ENCODE peak calls at places on chromosomes 5 and 9, in seven cellular contexts. Z is HCT116; A is pancreas; O is fibroblast of lung; D is colonic mucosa; X is tibial nerve; N is effector memory CD4-positive, alpha-beta T cell. P is an unnamed sample.

GRCh38 chr5:171122372-171122771 is 186.7 kb upstream of the TLX3 start:
- DNase-seq in N (no peak), D (peak), A (peak), X (no peak), Z (no peak), O (no peak), P (no peak)

GRCh38 chr9:128169925-128170324 is 9.9 kb downstream of the BBLN start:
- DNase-seq in X (no peak), A (no peak), D (no peak), N (no peak), O (no peak), Z (no peak), P (no peak)

GRCh38 chr9:71814226-71814625 is 45.9 kb upstream of the CEMIP2 start:
- DNase-seq in A (no peak), Z (no peak), X (no peak), N (no peak), D (no peak), O (no peak), P (no peak)

GRCh38 chr9:118992813-118993747 is 376.2 kb downstream of the BRINP1 start:
- DNase-seq in A (no peak), D (no peak), N (no peak), X (no peak), Z (no peak), O (peak), P (no peak)

GRCh38 chr9:71704806-71705205 is 63.5 kb downstream of the CEMIP2 start:
- DNase-seq in O (peak), X (no peak), A (no peak), Z (no peak), N (no peak), D (no peak), P (no peak)

GRCh38 chr5:160369990-160370712 is at the start of gene C1QTNF2:
- DNase-seq in O (peak), X (no peak), D (peak), Z (no peak), A (peak), N (no peak), P (no peak)

GRCh38 chr5:160312139-160312959 is at the start of gene CCNJL:
- DNase-seq in N (no peak), D (peak), X (no peak), A (peak), Z (no peak), O (peak), P (no peak)

GRCh38 chr5:36462295-36463021 is 143.9 kb upstream of the SLC1A3 start:
- DNase-seq in O (peak), Z (no peak), A (no peak), N (no peak), X (no peak), D (no peak), P (no peak)

GRCh38 chr5:73796164-73797141 is 170.5 kb downstream of the ARHGEF28 start:
- DNase-seq in D (no peak), A (peak), Z (no peak), N (no peak), X (peak), O (peak), P (no peak)

GRCh38 chr5:150138551-150139265 is 16.9 kb downstream of the PDGFRB start:
- DNase-seq in O (peak), Z (no peak), X (peak), N (no peak), D (no peak), A (no peak), P (no peak)

GRCh38 chr9:92969516-92970466 is 22.5 kb downstream of the FGD3 start:
- DNase-seq in X (no peak), A (no peak), Z (no peak), D (no peak), O (no peak), N (no peak), P (no peak)

GRCh38 chr5:148962200-148962550 is 100.7 kb downstream of the SH3TC2 start:
- DNase-seq in D (no peak), O (no peak), X (no peak), N (no peak), Z (no peak), A (no peak), P (no peak)

GRCh38 chr5:132016721-132017250 is 5.3 kb upstream of the ACSL6 start:
- DNase-seq in A (no peak), D (no peak), O (no peak), Z (no peak), X (no peak), N (no peak), P (no peak)

GRCh38 chr9:113219972-113220371 is 1.1 kb downstream of the FKBP15 start:
- DNase-seq in D (no peak), X (no peak), Z (no peak), N (no peak), A (no peak), O (peak), P (no peak)

GRCh38 chr5:68898961-68899471 is 194.8 kb upstream of the SLC30A5 start:
- DNase-seq in D (no peak), A (no peak), N (no peak), Z (peak), O (peak), X (no peak), P (no peak)

GRCh38 chr9:131382850-131383729 is 10.8 kb upstream of the PRRC2B start:
- DNase-seq in O (peak), A (no peak), X (no peak), N (no peak), Z (no peak), D (no peak), P (no peak)

GRCh38 chr9:93007529-93008058 is 50.9 kb upstream of the SUSD3 start:
- DNase-seq in Z (no peak), D (no peak), N (no peak), O (no peak), X (no peak), A (no peak), P (no peak)

GRCh38 chr5:6861667-6862066 is 148.4 kb downstream of the TENT4A start:
- DNase-seq in N (no peak), D (no peak), Z (no peak), X (no peak), O (no peak), A (no peak), P (no peak)

GRCh38 chr5:82174128-82174918 is 103.8 kb downstream of the RPS23 start:
- DNase-seq in N (no peak), X (no peak), A (peak), D (peak), O (peak), Z (peak), P (peak)

GRCh38 chr5:82348749-82349148 is 70.6 kb upstream of the RPS23 start:
- DNase-seq in Z (no peak), D (no peak), N (no peak), X (no peak), O (peak), A (no peak), P (no peak)

GRCh38 chr5:174177976-174178600 is 132.6 kb downstream of the NSG2 start:
- DNase-seq in N (no peak), A (no peak), O (no peak), Z (no peak), X (no peak), D (no peak), P (no peak)

GRCh38 chr5:59133801-59134261 is 551.0 kb downstream of the RAB3C start:
- DNase-seq in X (no peak), D (no peak), N (no peak), A (no peak), Z (no peak), O (peak), P (no peak)

GRCh38 chr5:39224196-39224754 is 4.9 kb upstream of the FYB1 start:
- DNase-seq in X (no peak), N (no peak), Z (no peak), D (peak), A (no peak), O (peak), P (no peak)

GRCh38 chr9:86948153-86948929 is 1.0 kb upstream of the GAS1 start:
- DNase-seq in O (peak), Z (peak), A (peak), D (peak), N (peak), X (peak), P (peak)

GRCh38 chr5:78610163-78610583 is 38.4 kb downstream of the LHFPL2 start:
- DNase-seq in D (no peak), A (no peak), N (no peak), Z (no peak), X (no peak), O (peak), P (no peak)

GRCh38 chr9:130660683-130661460 is 3.5 kb upstream of the PRDM12 start:
- DNase-seq in A (no peak), X (no peak), D (no peak), N (no peak), Z (no peak), O (no peak), P (no peak)

GRCh38 chr5:158698036-158698667 is 401.6 kb downstream of the EBF1 start:
- DNase-seq in Z (no peak), N (no peak), A (no peak), O (no peak), X (no peak), D (no peak), P (no peak)
- H3K27ac ChIP-seq in Z (no peak), N (no peak), A (no peak), O (no peak), X (peak), D (no peak), P (no peak)

GRCh38 chr9:122950263-122950662 is 9.4 kb downstream of the RABGAP1 start:
- DNase-seq in O (no peak), Z (no peak), N (no peak), X (no peak), A (no peak), D (no peak), P (no peak)

GRCh38 chr9:122949696-122950095 is 8.9 kb downstream of the RABGAP1 start:
- DNase-seq in Z (no peak), N (no peak), O (no peak), X (no peak), D (no peak), A (no peak), P (no peak)

GRCh38 chr9:122951056-122951455 is 10.2 kb downstream of the RABGAP1 start:
- DNase-seq in N (no peak), O (no peak), D (no peak), A (no peak), Z (no peak), X (no peak), P (no peak)

GRCh38 chr9:122946486-122947003 is 5.7 kb downstream of the RABGAP1 start:
- DNase-seq in D (no peak), X (no peak), Z (no peak), O (no peak), N (no peak), A (no peak), P (no peak)

DNA sequence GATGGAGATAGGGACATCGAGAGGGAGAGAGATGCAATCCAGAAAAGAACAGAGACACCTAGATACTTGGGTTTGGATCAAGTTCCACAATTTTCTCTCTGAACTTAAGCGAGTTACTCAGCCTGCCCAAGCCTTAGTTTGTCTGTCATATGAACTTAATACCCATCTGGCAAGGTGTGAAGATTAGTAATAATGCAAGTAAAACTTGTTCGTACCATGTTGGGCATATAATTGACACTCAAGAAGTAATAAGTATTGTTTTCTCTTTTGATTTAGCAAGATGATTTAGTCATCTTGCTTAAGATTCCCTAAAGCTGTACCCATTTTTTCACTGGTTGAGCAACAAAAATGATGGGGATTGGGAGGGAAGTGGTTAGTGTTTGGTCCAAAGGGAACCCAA is 7.5 kb downstream of the RABGAP1 start:
- DNase-seq in A (no peak), D (no peak), O (no peak), Z (no peak), X (no peak), N (no peak), P (no peak)
- H3K27ac ChIP-seq in A (no peak), D (peak), O (no peak), Z (no peak), X (peak), N (no peak), P (no peak)

DNA sequence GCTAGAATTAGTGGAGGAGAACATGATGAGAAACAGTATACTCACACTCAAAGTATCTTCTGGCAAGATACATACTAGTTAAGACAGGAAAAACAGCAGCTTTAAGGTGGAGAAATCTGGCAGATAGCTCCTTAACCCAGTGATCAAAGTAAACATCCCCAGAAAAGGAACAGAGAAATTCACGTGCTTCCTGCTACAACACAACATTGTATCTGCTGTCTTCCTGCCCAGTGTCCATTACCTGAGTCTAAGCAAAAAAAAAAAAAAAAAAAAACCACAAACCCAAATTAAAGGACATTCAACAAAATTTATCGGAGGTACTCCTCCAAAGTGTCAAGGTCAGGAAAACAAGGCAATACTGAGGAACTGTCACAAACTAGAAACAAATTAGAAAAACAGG is 38.3 kb downstream of the ROR2 start:
- DNase-seq in X (no peak), O (no peak), A (no peak), D (no peak), N (no peak), Z (no peak), P (no peak)
- H3K27ac ChIP-seq in X (no peak), O (no peak), A (no peak), D (no peak), N (no peak), Z (no peak), P (no peak)

DNA sequence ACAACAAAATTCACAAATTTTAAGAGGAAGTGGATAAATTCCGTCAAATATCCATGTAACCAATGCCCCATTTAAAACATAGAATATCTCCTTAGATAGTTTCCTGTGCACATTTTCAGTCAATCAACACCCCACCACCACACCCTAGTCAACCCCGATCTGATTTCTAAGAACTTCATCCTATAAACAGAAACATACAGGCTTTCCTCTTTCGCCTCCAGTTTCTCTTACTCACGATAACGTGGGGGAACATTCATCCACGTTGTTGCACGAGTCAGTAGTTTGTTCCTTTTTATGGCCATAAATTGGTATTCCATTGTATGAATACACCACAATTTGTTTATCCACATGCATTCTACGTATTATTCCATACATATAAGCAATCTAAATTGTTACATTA is 35.6 kb upstream of the TRIO start:
- DNase-seq in A (no peak), Z (no peak), D (no peak), O (no peak), X (no peak), N (no peak), P (no peak)
- H3K27ac ChIP-seq in A (no peak), Z (no peak), D (no peak), O (peak), X (no peak), N (no peak), P (no peak)

DNA sequence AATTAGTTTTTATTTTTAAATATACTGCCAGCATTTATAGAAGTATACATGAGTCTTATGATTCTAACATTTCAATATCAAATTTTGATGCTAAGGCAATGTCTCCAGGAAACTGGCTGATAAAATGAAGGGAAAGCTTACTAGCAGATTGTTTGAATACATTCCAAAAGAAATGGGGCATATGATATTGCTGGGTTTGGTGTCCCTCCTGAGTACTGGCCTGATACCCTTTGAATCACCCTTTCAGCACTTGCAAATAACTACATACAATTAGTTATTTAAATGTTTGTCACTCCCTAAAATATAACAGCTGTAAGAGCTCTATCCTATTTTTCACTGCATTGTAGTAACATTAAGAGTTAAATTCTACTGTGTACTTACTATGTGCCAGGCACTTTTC is 360.8 kb downstream of the HCN1 start:
- DNase-seq in Z (no peak), X (no peak), D (no peak), A (no peak), N (no peak), O (no peak), P (no peak)
- H3K27ac ChIP-seq in Z (no peak), X (no peak), D (no peak), A (no peak), N (no peak), O (no peak), P (no peak)

GRCh38 chr5:151738125-151738848 is 20.1 kb downstream of the ATOX1 start:
- DNase-seq in X (no peak), Z (no peak), D (no peak), N (no peak), O (peak), A (no peak), P (no peak)
- H3K27ac ChIP-seq in X (peak), Z (no peak), D (no peak), N (no peak), O (peak), A (no peak), P (no peak)

DNA sequence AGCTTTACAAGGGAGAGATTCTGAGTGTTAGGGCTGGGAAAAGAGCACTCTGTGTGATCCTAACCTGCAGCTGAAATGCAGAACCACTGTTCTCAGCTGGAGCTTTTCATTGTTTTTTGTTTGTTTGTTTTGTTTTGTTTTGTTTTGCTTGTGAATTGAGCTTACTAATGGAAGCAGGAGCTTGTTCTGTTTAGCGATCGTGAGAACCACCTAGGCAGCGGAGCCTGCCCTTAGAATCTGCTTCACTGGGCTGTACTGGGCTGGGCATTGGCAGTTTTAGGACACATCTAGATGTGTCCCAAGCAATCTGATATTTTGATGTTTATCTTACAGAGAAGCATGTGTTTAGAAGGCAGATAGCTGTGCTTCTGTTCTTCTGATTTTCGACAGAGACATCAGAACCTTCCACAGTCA is 14.3 kb downstream of the SYK start:
- DNase-seq in N (no peak), O (no peak), Z (no peak), D (no peak), A (no peak), X (no peak), P (no peak)
- H3K27ac ChIP-seq in N (no peak), O (no peak), Z (no peak), D (peak), A (no peak), X (no peak), P (no peak)

GRCh38 chr5:176740702-176741565 is 69.4 kb upstream of the UNC5A start:
- DNase-seq in O (no peak), A (no peak), N (no peak), D (peak), X (no peak), Z (no peak), P (peak)
- H3K27ac ChIP-seq in O (no peak), A (no peak), N (no peak), D (no peak), X (no peak), Z (no peak), P (no peak)

GRCh38 chr9:127123239-127123935 is 952 bp upstream of the ANGPTL2 start:
- DNase-seq in D (no peak), N (no peak), O (no peak), X (no peak), Z (no peak), A (no peak), P (no peak)
- H3K27ac ChIP-seq in D (peak), N (no peak), O (peak), X (peak), Z (no peak), A (no peak), P (no peak)

DNA sequence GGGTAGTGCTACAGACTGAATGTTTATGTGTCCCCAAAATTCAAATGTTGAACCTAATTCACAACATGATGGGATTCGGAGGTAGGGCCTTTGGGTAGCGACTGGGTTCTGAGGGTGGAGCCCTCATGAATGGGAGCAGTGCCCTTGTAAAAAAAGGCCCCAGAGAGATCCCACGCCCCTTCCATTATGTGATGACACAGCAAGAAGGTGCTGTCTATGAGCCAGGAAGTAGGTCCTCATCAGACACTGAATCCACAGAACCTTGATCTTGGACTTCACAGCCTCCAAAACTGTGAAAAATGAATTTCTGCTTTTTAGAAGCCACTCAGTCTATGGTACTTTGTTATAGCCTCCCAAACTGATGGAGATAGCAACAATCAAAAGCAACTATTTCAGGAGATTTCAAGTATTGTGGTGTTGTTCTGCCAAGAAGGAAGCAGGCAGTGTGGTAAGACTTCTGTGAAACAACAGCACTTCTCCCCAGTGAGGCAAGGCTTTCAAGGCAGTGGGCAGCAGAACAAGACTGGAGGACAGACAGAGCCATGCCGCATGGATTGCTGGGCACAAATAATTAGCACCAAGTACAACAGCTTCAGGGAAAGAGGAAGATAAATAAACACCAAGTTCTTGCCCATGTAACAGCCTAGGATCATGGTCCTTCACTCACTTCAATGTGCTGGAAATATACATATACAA is 76.1 kb downstream of the OR2K2 start:
- DNase-seq in Z (no peak), X (no peak), A (no peak), O (no peak), N (no peak), D (no peak), P (no peak)
- H3K27ac ChIP-seq in Z (no peak), X (no peak), A (no peak), O (no peak), N (no peak), D (no peak), P (no peak)

P was measured in CD8-positive, alpha-beta T cell.